ENCODE peak calls at places on chromosomes 7 and 10, in six cellular contexts. R, G, J, A, Z and O are unnamed samples.

GRCh38 chr7:137695942-137696341 is 150.8 kb downstream of the DGKI start:
- DNase-seq in R (no peak), G (no peak), J (no peak), A (no peak), Z (no peak), O (no peak)

GRCh38 chr7:131735151-131735550 is 178.7 kb upstream of the PODXL start:
- DNase-seq in R (no peak), G (no peak), J (no peak), A (no peak), Z (no peak), O (no peak)

GRCh38 chr7:137501561-137501960 is 158.0 kb upstream of the PTN start:
- DNase-seq in R (no peak), G (no peak), J (no peak), A (no peak), Z (no peak), O (no peak)

GRCh38 chr10:48800283-48800675 is 115.6 kb downstream of the WDFY4 start:
- DNase-seq in R (no peak), G (no peak), J (peak; percentile 14), A (peak; percentile 14), Z (no peak), O (no peak)

GRCh38 chr7:139060838-139061237 is 25.0 kb upstream of the ZC3HAV1L start:
- DNase-seq in R (no peak), G (no peak), J (no peak), A (no peak), Z (no peak), O (no peak)

GRCh38 chr7:143185551-143185950 is 2.3 kb downstream of the TAS2R39 start:
- DNase-seq in R (no peak), G (no peak), J (no peak), A (no peak), Z (no peak), O (no peak)

GRCh38 chr10:93752761-93753160 is 5.0 kb upstream of the LGI1 start:
- DNase-seq in R (no peak), G (no peak), J (no peak), A (no peak), Z (no peak), O (peak; percentile 21)

GRCh38 chr7:19984231-19984632 is 210.8 kb upstream of the TMEM196 start:
- DNase-seq in R (no peak), G (no peak), J (peak; percentile 3), A (no peak), Z (no peak), O (no peak)

GRCh38 chr10:109819807-109820206 is 103.5 kb downstream of the XPNPEP1 start:
- DNase-seq in R (no peak), G (no peak), J (no peak), A (no peak), Z (no peak), O (no peak)

GRCh38 chr10:9219860-9220259 is 1165.4 kb downstream of the GATA3 start:
- DNase-seq in R (no peak), G (no peak), J (no peak), A (no peak), Z (no peak), O (no peak)

GRCh38 chr7:8133188-8133848 is 128.6 kb downstream of the ICA1 start:
- DNase-seq in R (no peak), G (no peak), J (no peak), A (no peak), Z (no peak), O (no peak)

GRCh38 chr10:11604742-11605650 is 6.5 kb downstream of the USP6NL start:
- DNase-seq in R (no peak), G (no peak), J (no peak), A (no peak), Z (no peak), O (no peak)

GRCh38 chr10:34169677-34170076 is 645.4 kb downstream of the PARD3 start:
- DNase-seq in R (no peak), G (no peak), J (no peak), A (no peak), Z (no peak), O (no peak)

GRCh38 chr10:79127151-79127961 is 58.6 kb downstream of the ZMIZ1 start:
- DNase-seq in R (no peak), G (no peak), J (no peak), A (no peak), Z (no peak), O (peak; percentile 57)

GRCh38 chr10:26485150-26485941 is 47.2 kb downstream of the APBB1IP start:
- DNase-seq in R (no peak), G (no peak), J (no peak), A (no peak), Z (no peak), O (no peak)

GRCh38 chr10:109899578-109900355 is 23.5 kb downstream of the XPNPEP1 start:
- DNase-seq in R (no peak), G (no peak), J (no peak), A (no peak), Z (no peak), O (no peak)